ENCODE peak calls at places on chromosomes 7 and 10, in eight cellular contexts. One of them, this sample, is unnamed.

GRCh38 chr7:63899691-63900393 is 98.8 kb upstream of the ZNF722 start:
- DNase-seq in effector CD4-positive, alpha-beta T cell: peak
- DNase-seq in activated T-cell treated with anti-CD3 and anti-CD28 coated beads, Interleukin-2, amount 50 U/mL, for 72 hours: peak
- DNase-seq in NCI-H748 treated with DMSO at 0.1 percent for 48 hours: peak
- DNase-seq in NCI-H187: no peak
- DNase-seq in RCC 7860: no peak
- DNase-seq in NCI-H345: no peak
- DNase-seq in T-helper 2 cell: peak
- DNase-seq in this sample: peak

GRCh38 chr10:92990615-92991014 is 70.0 kb upstream of the CYP26C1 start:
- DNase-seq in effector CD4-positive, alpha-beta T cell: no peak
- DNase-seq in activated T-cell treated with anti-CD3 and anti-CD28 coated beads, Interleukin-2, amount 50 U/mL, for 72 hours: peak
- DNase-seq in NCI-H748 treated with DMSO at 0.1 percent for 48 hours: no peak
- DNase-seq in NCI-H187: no peak
- DNase-seq in RCC 7860: no peak
- DNase-seq in NCI-H345: no peak
- DNase-seq in T-helper 2 cell: no peak
- DNase-seq in this sample: no peak

GRCh38 chr7:2804227-2804763 is 39.8 kb downstream of the GNA12 start:
- DNase-seq in effector CD4-positive, alpha-beta T cell: no peak
- DNase-seq in activated T-cell treated with anti-CD3 and anti-CD28 coated beads, Interleukin-2, amount 50 U/mL, for 72 hours: no peak
- DNase-seq in NCI-H748 treated with DMSO at 0.1 percent for 48 hours: no peak
- DNase-seq in NCI-H187: no peak
- DNase-seq in RCC 7860: no peak
- DNase-seq in NCI-H345: no peak
- DNase-seq in T-helper 2 cell: no peak
- DNase-seq in this sample: no peak

GRCh38 chr10:28180654-28181053 is 122.2 kb downstream of the MPP7 start:
- DNase-seq in effector CD4-positive, alpha-beta T cell: no peak
- DNase-seq in activated T-cell treated with anti-CD3 and anti-CD28 coated beads, Interleukin-2, amount 50 U/mL, for 72 hours: no peak
- DNase-seq in NCI-H748 treated with DMSO at 0.1 percent for 48 hours: no peak
- DNase-seq in NCI-H187: no peak
- DNase-seq in RCC 7860: peak
- DNase-seq in NCI-H345: peak
- DNase-seq in T-helper 2 cell: no peak
- DNase-seq in this sample: no peak

GRCh38 chr10:77841711-77842375 is 84.7 kb downstream of the DLG5 start:
- DNase-seq in effector CD4-positive, alpha-beta T cell: no peak
- DNase-seq in activated T-cell treated with anti-CD3 and anti-CD28 coated beads, Interleukin-2, amount 50 U/mL, for 72 hours: no peak
- DNase-seq in NCI-H748 treated with DMSO at 0.1 percent for 48 hours: no peak
- DNase-seq in NCI-H187: no peak
- DNase-seq in RCC 7860: peak
- DNase-seq in NCI-H345: no peak
- DNase-seq in T-helper 2 cell: no peak
- DNase-seq in this sample: no peak

GRCh38 chr7:144529269-144529926 is 125.9 kb upstream of the NOBOX start:
- DNase-seq in effector CD4-positive, alpha-beta T cell: no peak
- DNase-seq in activated T-cell treated with anti-CD3 and anti-CD28 coated beads, Interleukin-2, amount 50 U/mL, for 72 hours: no peak
- DNase-seq in NCI-H748 treated with DMSO at 0.1 percent for 48 hours: no peak
- DNase-seq in NCI-H187: no peak
- DNase-seq in RCC 7860: peak
- DNase-seq in NCI-H345: no peak
- DNase-seq in T-helper 2 cell: no peak
- DNase-seq in this sample: no peak

GRCh38 chr7:17396692-17397091 is 98.2 kb downstream of the AHR start:
- DNase-seq in effector CD4-positive, alpha-beta T cell: no peak
- DNase-seq in activated T-cell treated with anti-CD3 and anti-CD28 coated beads, Interleukin-2, amount 50 U/mL, for 72 hours: no peak
- DNase-seq in NCI-H748 treated with DMSO at 0.1 percent for 48 hours: no peak
- DNase-seq in NCI-H187: no peak
- DNase-seq in RCC 7860: no peak
- DNase-seq in NCI-H345: no peak
- DNase-seq in T-helper 2 cell: no peak
- DNase-seq in this sample: no peak

GRCh38 chr7:73894851-73895441 is 34.0 kb downstream of the TMEM270 start:
- DNase-seq in effector CD4-positive, alpha-beta T cell: no peak
- DNase-seq in activated T-cell treated with anti-CD3 and anti-CD28 coated beads, Interleukin-2, amount 50 U/mL, for 72 hours: no peak
- DNase-seq in NCI-H748 treated with DMSO at 0.1 percent for 48 hours: no peak
- DNase-seq in NCI-H187: no peak
- DNase-seq in RCC 7860: peak
- DNase-seq in NCI-H345: no peak
- DNase-seq in T-helper 2 cell: no peak
- DNase-seq in this sample: no peak

GRCh38 chr7:124101173-124101768 is 68.4 kb upstream of the TMEM229A start:
- DNase-seq in effector CD4-positive, alpha-beta T cell: no peak
- DNase-seq in activated T-cell treated with anti-CD3 and anti-CD28 coated beads, Interleukin-2, amount 50 U/mL, for 72 hours: peak
- DNase-seq in NCI-H748 treated with DMSO at 0.1 percent for 48 hours: peak
- DNase-seq in NCI-H187: no peak
- DNase-seq in RCC 7860: no peak
- DNase-seq in NCI-H345: peak
- DNase-seq in T-helper 2 cell: no peak
- DNase-seq in this sample: no peak

GRCh38 chr10:30718877-30719268 is 89.3 kb upstream of the LYZL2 start:
- DNase-seq in effector CD4-positive, alpha-beta T cell: no peak
- DNase-seq in activated T-cell treated with anti-CD3 and anti-CD28 coated beads, Interleukin-2, amount 50 U/mL, for 72 hours: no peak
- DNase-seq in NCI-H748 treated with DMSO at 0.1 percent for 48 hours: no peak
- DNase-seq in NCI-H187: no peak
- DNase-seq in RCC 7860: no peak
- DNase-seq in NCI-H345: no peak
- DNase-seq in T-helper 2 cell: no peak
- DNase-seq in this sample: no peak

GRCh38 chr10:103890194-103890658 is 27.8 kb downstream of the STN1 start:
- DNase-seq in effector CD4-positive, alpha-beta T cell: no peak
- DNase-seq in activated T-cell treated with anti-CD3 and anti-CD28 coated beads, Interleukin-2, amount 50 U/mL, for 72 hours: peak
- DNase-seq in NCI-H748 treated with DMSO at 0.1 percent for 48 hours: no peak
- DNase-seq in NCI-H187: no peak
- DNase-seq in RCC 7860: no peak
- DNase-seq in NCI-H345: no peak
- DNase-seq in T-helper 2 cell: no peak
- DNase-seq in this sample: no peak

GRCh38 chr10:132054564-132054963 is 11.2 kb upstream of the JAKMIP3 start:
- DNase-seq in effector CD4-positive, alpha-beta T cell: no peak
- DNase-seq in activated T-cell treated with anti-CD3 and anti-CD28 coated beads, Interleukin-2, amount 50 U/mL, for 72 hours: no peak
- DNase-seq in NCI-H748 treated with DMSO at 0.1 percent for 48 hours: no peak
- DNase-seq in NCI-H187: no peak
- DNase-seq in RCC 7860: no peak
- DNase-seq in NCI-H345: no peak
- DNase-seq in T-helper 2 cell: no peak
- DNase-seq in this sample: no peak

GRCh38 chr7:108459922-108460551 is 3.8 kb upstream of the NRCAM start:
- DNase-seq in effector CD4-positive, alpha-beta T cell: no peak
- DNase-seq in activated T-cell treated with anti-CD3 and anti-CD28 coated beads, Interleukin-2, amount 50 U/mL, for 72 hours: peak
- DNase-seq in NCI-H748 treated with DMSO at 0.1 percent for 48 hours: peak
- DNase-seq in NCI-H187: no peak
- DNase-seq in RCC 7860: peak
- DNase-seq in NCI-H345: peak
- DNase-seq in T-helper 2 cell: no peak
- DNase-seq in this sample: no peak

GRCh38 chr10:85598646-85599045 is 767.9 kb downstream of the GRID1 start:
- DNase-seq in effector CD4-positive, alpha-beta T cell: no peak
- DNase-seq in activated T-cell treated with anti-CD3 and anti-CD28 coated beads, Interleukin-2, amount 50 U/mL, for 72 hours: no peak
- DNase-seq in NCI-H748 treated with DMSO at 0.1 percent for 48 hours: no peak
- DNase-seq in NCI-H187: no peak
- DNase-seq in RCC 7860: no peak
- DNase-seq in NCI-H345: no peak
- DNase-seq in T-helper 2 cell: no peak
- DNase-seq in this sample: no peak

GRCh38 chr7:142812437-142813215 is 41.9 kb downstream of the PRSS2 start:
- DNase-seq in effector CD4-positive, alpha-beta T cell: no peak
- DNase-seq in activated T-cell treated with anti-CD3 and anti-CD28 coated beads, Interleukin-2, amount 50 U/mL, for 72 hours: no peak
- DNase-seq in NCI-H748 treated with DMSO at 0.1 percent for 48 hours: no peak
- DNase-seq in NCI-H187: no peak
- DNase-seq in RCC 7860: no peak
- DNase-seq in NCI-H345: no peak
- DNase-seq in T-helper 2 cell: no peak
- DNase-seq in this sample: no peak

GRCh38 chr7:46396501-46396900 is 475.4 kb upstream of the IGFBP3 start:
- DNase-seq in effector CD4-positive, alpha-beta T cell: no peak
- DNase-seq in activated T-cell treated with anti-CD3 and anti-CD28 coated beads, Interleukin-2, amount 50 U/mL, for 72 hours: no peak
- DNase-seq in NCI-H748 treated with DMSO at 0.1 percent for 48 hours: no peak
- DNase-seq in NCI-H187: no peak
- DNase-seq in RCC 7860: no peak
- DNase-seq in NCI-H345: no peak
- DNase-seq in T-helper 2 cell: no peak
- DNase-seq in this sample: no peak

GRCh38 chr10:30176182-30176581 is 116.8 kb upstream of the JCAD start:
- DNase-seq in effector CD4-positive, alpha-beta T cell: no peak
- DNase-seq in activated T-cell treated with anti-CD3 and anti-CD28 coated beads, Interleukin-2, amount 50 U/mL, for 72 hours: no peak
- DNase-seq in NCI-H748 treated with DMSO at 0.1 percent for 48 hours: no peak
- DNase-seq in NCI-H187: no peak
- DNase-seq in RCC 7860: no peak
- DNase-seq in NCI-H345: no peak
- DNase-seq in T-helper 2 cell: no peak
- DNase-seq in this sample: no peak

GRCh38 chr7:111678281-111678680 is 116.0 kb upstream of the IMMP2L start:
- DNase-seq in effector CD4-positive, alpha-beta T cell: no peak
- DNase-seq in activated T-cell treated with anti-CD3 and anti-CD28 coated beads, Interleukin-2, amount 50 U/mL, for 72 hours: no peak
- DNase-seq in NCI-H748 treated with DMSO at 0.1 percent for 48 hours: no peak
- DNase-seq in NCI-H187: no peak
- DNase-seq in RCC 7860: no peak
- DNase-seq in NCI-H345: no peak
- DNase-seq in T-helper 2 cell: no peak
- DNase-seq in this sample: no peak

GRCh38 chr10:131843881-131844284 is 56.9 kb upstream of the PPP2R2D start:
- DNase-seq in effector CD4-positive, alpha-beta T cell: no peak
- DNase-seq in activated T-cell treated with anti-CD3 and anti-CD28 coated beads, Interleukin-2, amount 50 U/mL, for 72 hours: no peak
- DNase-seq in NCI-H748 treated with DMSO at 0.1 percent for 48 hours: no peak
- DNase-seq in NCI-H187: no peak
- DNase-seq in RCC 7860: no peak
- DNase-seq in NCI-H345: no peak
- DNase-seq in T-helper 2 cell: no peak
- DNase-seq in this sample: no peak

GRCh38 chr7:127504715-127505114 is 80.7 kb downstream of the GCC1 start:
- DNase-seq in effector CD4-positive, alpha-beta T cell: no peak
- DNase-seq in activated T-cell treated with anti-CD3 and anti-CD28 coated beads, Interleukin-2, amount 50 U/mL, for 72 hours: peak
- DNase-seq in NCI-H748 treated with DMSO at 0.1 percent for 48 hours: no peak
- DNase-seq in NCI-H187: no peak
- DNase-seq in RCC 7860: no peak
- DNase-seq in NCI-H345: no peak
- DNase-seq in T-helper 2 cell: no peak
- DNase-seq in this sample: no peak

GRCh38 chr10:104556831-104557230 is 84.3 kb upstream of the SORCS3 start:
- DNase-seq in effector CD4-positive, alpha-beta T cell: no peak
- DNase-seq in activated T-cell treated with anti-CD3 and anti-CD28 coated beads, Interleukin-2, amount 50 U/mL, for 72 hours: no peak
- DNase-seq in NCI-H748 treated with DMSO at 0.1 percent for 48 hours: no peak
- DNase-seq in NCI-H187: no peak
- DNase-seq in RCC 7860: no peak
- DNase-seq in NCI-H345: no peak
- DNase-seq in T-helper 2 cell: no peak
- DNase-seq in this sample: no peak

GRCh38 chr7:105791926-105792325 is 84.5 kb downstream of the ATXN7L1 start:
- DNase-seq in effector CD4-positive, alpha-beta T cell: no peak
- DNase-seq in activated T-cell treated with anti-CD3 and anti-CD28 coated beads, Interleukin-2, amount 50 U/mL, for 72 hours: no peak
- DNase-seq in NCI-H748 treated with DMSO at 0.1 percent for 48 hours: no peak
- DNase-seq in NCI-H187: no peak
- DNase-seq in RCC 7860: no peak
- DNase-seq in NCI-H345: no peak
- DNase-seq in T-helper 2 cell: no peak
- DNase-seq in this sample: no peak

GRCh38 chr7:74203157-74203556 is 6.6 kb upstream of the LAT2 start:
- DNase-seq in effector CD4-positive, alpha-beta T cell: no peak
- DNase-seq in activated T-cell treated with anti-CD3 and anti-CD28 coated beads, Interleukin-2, amount 50 U/mL, for 72 hours: no peak
- DNase-seq in NCI-H748 treated with DMSO at 0.1 percent for 48 hours: no peak
- DNase-seq in NCI-H187: no peak
- DNase-seq in RCC 7860: peak
- DNase-seq in NCI-H345: no peak
- DNase-seq in T-helper 2 cell: no peak
- DNase-seq in this sample: no peak

GRCh38 chr10:132036153-132036886 is 29.4 kb upstream of the JAKMIP3 start:
- DNase-seq in effector CD4-positive, alpha-beta T cell: no peak
- DNase-seq in activated T-cell treated with anti-CD3 and anti-CD28 coated beads, Interleukin-2, amount 50 U/mL, for 72 hours: peak
- DNase-seq in NCI-H748 treated with DMSO at 0.1 percent for 48 hours: no peak
- DNase-seq in NCI-H187: no peak
- DNase-seq in RCC 7860: no peak
- DNase-seq in NCI-H345: no peak
- DNase-seq in T-helper 2 cell: no peak
- DNase-seq in this sample: no peak

GRCh38 chr7:3558410-3558809 is 257.4 kb downstream of the SDK1 start:
- DNase-seq in effector CD4-positive, alpha-beta T cell: no peak
- DNase-seq in activated T-cell treated with anti-CD3 and anti-CD28 coated beads, Interleukin-2, amount 50 U/mL, for 72 hours: no peak
- DNase-seq in NCI-H748 treated with DMSO at 0.1 percent for 48 hours: no peak
- DNase-seq in NCI-H187: no peak
- DNase-seq in RCC 7860: no peak
- DNase-seq in NCI-H345: no peak
- DNase-seq in T-helper 2 cell: no peak
- DNase-seq in this sample: no peak

GRCh38 chr10:17737021-17737965 is 14.7 kb upstream of the TMEM236 start:
- DNase-seq in effector CD4-positive, alpha-beta T cell: no peak
- DNase-seq in activated T-cell treated with anti-CD3 and anti-CD28 coated beads, Interleukin-2, amount 50 U/mL, for 72 hours: no peak
- DNase-seq in NCI-H748 treated with DMSO at 0.1 percent for 48 hours: peak
- DNase-seq in NCI-H187: no peak
- DNase-seq in RCC 7860: peak
- DNase-seq in NCI-H345: peak
- DNase-seq in T-helper 2 cell: no peak
- DNase-seq in this sample: no peak

GRCh38 chr7:155795951-155796350 is 16.3 kb downstream of the SHH start:
- DNase-seq in effector CD4-positive, alpha-beta T cell: no peak
- DNase-seq in activated T-cell treated with anti-CD3 and anti-CD28 coated beads, Interleukin-2, amount 50 U/mL, for 72 hours: no peak
- DNase-seq in NCI-H748 treated with DMSO at 0.1 percent for 48 hours: no peak
- DNase-seq in NCI-H187: no peak
- DNase-seq in RCC 7860: no peak
- DNase-seq in NCI-H345: no peak
- DNase-seq in T-helper 2 cell: no peak
- DNase-seq in this sample: no peak

GRCh38 chr10:80429521-80429966 is 21.2 kb downstream of the PRXL2A start:
- DNase-seq in effector CD4-positive, alpha-beta T cell: no peak
- DNase-seq in activated T-cell treated with anti-CD3 and anti-CD28 coated beads, Interleukin-2, amount 50 U/mL, for 72 hours: no peak
- DNase-seq in NCI-H748 treated with DMSO at 0.1 percent for 48 hours: no peak
- DNase-seq in NCI-H187: no peak
- DNase-seq in RCC 7860: peak
- DNase-seq in NCI-H345: no peak
- DNase-seq in T-helper 2 cell: no peak
- DNase-seq in this sample: no peak

GRCh38 chr7:57425239-57425944 is 24.6 kb upstream of the ZNF716 start:
- DNase-seq in effector CD4-positive, alpha-beta T cell: no peak
- DNase-seq in activated T-cell treated with anti-CD3 and anti-CD28 coated beads, Interleukin-2, amount 50 U/mL, for 72 hours: no peak
- DNase-seq in NCI-H748 treated with DMSO at 0.1 percent for 48 hours: no peak
- DNase-seq in NCI-H187: no peak
- DNase-seq in RCC 7860: no peak
- DNase-seq in NCI-H345: no peak
- DNase-seq in T-helper 2 cell: no peak
- DNase-seq in this sample: no peak

GRCh38 chr7:124752310-124752709 is 13.3 kb downstream of the GPR37 start:
- DNase-seq in effector CD4-positive, alpha-beta T cell: no peak
- DNase-seq in activated T-cell treated with anti-CD3 and anti-CD28 coated beads, Interleukin-2, amount 50 U/mL, for 72 hours: no peak
- DNase-seq in NCI-H748 treated with DMSO at 0.1 percent for 48 hours: no peak
- DNase-seq in NCI-H187: no peak
- DNase-seq in RCC 7860: no peak
- DNase-seq in NCI-H345: no peak
- DNase-seq in T-helper 2 cell: no peak
- DNase-seq in this sample: no peak

GRCh38 chr7:40899151-40899550 is 764.3 kb downstream of the SUGCT start:
- DNase-seq in effector CD4-positive, alpha-beta T cell: no peak
- DNase-seq in activated T-cell treated with anti-CD3 and anti-CD28 coated beads, Interleukin-2, amount 50 U/mL, for 72 hours: no peak
- DNase-seq in NCI-H748 treated with DMSO at 0.1 percent for 48 hours: no peak
- DNase-seq in NCI-H187: no peak
- DNase-seq in RCC 7860: no peak
- DNase-seq in NCI-H345: no peak
- DNase-seq in T-helper 2 cell: no peak
- DNase-seq in this sample: no peak

This sample was measured in T-helper 22 cell.